ENCODE peak calls at places on chromosomes 11 and 22, in six cellular contexts. One of them, this sample, is unnamed.

GRCh38 chr11:77198440-77198849 is 70.4 kb downstream of the MYO7A start:
- DNase-seq in HuH-7.5: peak
- DNase-seq in mucosa of gallbladder: no peak
- DNase-seq in anterior cingulate cortex: no peak
- DNase-seq in stimulated activated CD4-positive, alpha-beta T cell treated with anti-CD3 and anti-CD28 coated beads, TNF-alpha, amount 100 ng/mL, for 1 hour: no peak
- DNase-seq in choroid plexus epithelial cell: peak
- DNase-seq in this sample: no peak

GRCh38 chr22:24402460-24403192 is 24.8 kb upstream of the ADORA2A start:
- DNase-seq in HuH-7.5: no peak
- DNase-seq in mucosa of gallbladder: peak
- DNase-seq in anterior cingulate cortex: no peak
- DNase-seq in stimulated activated CD4-positive, alpha-beta T cell treated with anti-CD3 and anti-CD28 coated beads, TNF-alpha, amount 100 ng/mL, for 1 hour: no peak
- DNase-seq in choroid plexus epithelial cell: peak
- DNase-seq in this sample: no peak

GRCh38 chr11:118295834-118296454 is 8.6 kb upstream of the CD3E start:
- DNase-seq in HuH-7.5: no peak
- DNase-seq in mucosa of gallbladder: peak
- DNase-seq in anterior cingulate cortex: no peak
- DNase-seq in stimulated activated CD4-positive, alpha-beta T cell treated with anti-CD3 and anti-CD28 coated beads, TNF-alpha, amount 100 ng/mL, for 1 hour: no peak
- DNase-seq in choroid plexus epithelial cell: peak
- DNase-seq in this sample: no peak

GRCh38 chr11:62280452-62280851 is 10.5 kb downstream of the SCGB2A2 start:
- DNase-seq in HuH-7.5: no peak
- DNase-seq in mucosa of gallbladder: no peak
- DNase-seq in anterior cingulate cortex: no peak
- DNase-seq in stimulated activated CD4-positive, alpha-beta T cell treated with anti-CD3 and anti-CD28 coated beads, TNF-alpha, amount 100 ng/mL, for 1 hour: no peak
- DNase-seq in choroid plexus epithelial cell: no peak
- DNase-seq in this sample: no peak

GRCh38 chr11:66970808-66971442 is 4.2 kb upstream of the C11orf86 start:
- DNase-seq in HuH-7.5: peak
- DNase-seq in mucosa of gallbladder: peak
- DNase-seq in anterior cingulate cortex: no peak
- DNase-seq in stimulated activated CD4-positive, alpha-beta T cell treated with anti-CD3 and anti-CD28 coated beads, TNF-alpha, amount 100 ng/mL, for 1 hour: no peak
- DNase-seq in choroid plexus epithelial cell: peak
- DNase-seq in this sample: peak

GRCh38 chr22:29203883-29204282 is 1.8 kb upstream of the EMID1 start:
- DNase-seq in HuH-7.5: no peak
- DNase-seq in mucosa of gallbladder: no peak
- DNase-seq in anterior cingulate cortex: no peak
- DNase-seq in stimulated activated CD4-positive, alpha-beta T cell treated with anti-CD3 and anti-CD28 coated beads, TNF-alpha, amount 100 ng/mL, for 1 hour: no peak
- DNase-seq in choroid plexus epithelial cell: no peak
- DNase-seq in this sample: no peak

GRCh38 chr11:64856382-64857227 is 12.2 kb upstream of the CDC42BPG start:
- DNase-seq in HuH-7.5: no peak
- DNase-seq in mucosa of gallbladder: no peak
- DNase-seq in anterior cingulate cortex: peak
- DNase-seq in stimulated activated CD4-positive, alpha-beta T cell treated with anti-CD3 and anti-CD28 coated beads, TNF-alpha, amount 100 ng/mL, for 1 hour: no peak
- DNase-seq in choroid plexus epithelial cell: peak
- DNase-seq in this sample: no peak

GRCh38 chr11:36362902-36363301 is 66.8 kb downstream of the PRR5L start:
- DNase-seq in HuH-7.5: no peak
- DNase-seq in mucosa of gallbladder: no peak
- DNase-seq in anterior cingulate cortex: no peak
- DNase-seq in stimulated activated CD4-positive, alpha-beta T cell treated with anti-CD3 and anti-CD28 coated beads, TNF-alpha, amount 100 ng/mL, for 1 hour: no peak
- DNase-seq in choroid plexus epithelial cell: peak
- DNase-seq in this sample: no peak

GRCh38 chr11:105701098-105701497 is 91.2 kb downstream of the GRIA4 start:
- DNase-seq in HuH-7.5: no peak
- DNase-seq in mucosa of gallbladder: no peak
- DNase-seq in anterior cingulate cortex: no peak
- DNase-seq in stimulated activated CD4-positive, alpha-beta T cell treated with anti-CD3 and anti-CD28 coated beads, TNF-alpha, amount 100 ng/mL, for 1 hour: no peak
- DNase-seq in choroid plexus epithelial cell: no peak
- DNase-seq in this sample: no peak

GRCh38 chr11:112285918-112286317 is 25.3 kb upstream of the PLET1 start:
- DNase-seq in HuH-7.5: no peak
- DNase-seq in mucosa of gallbladder: no peak
- DNase-seq in anterior cingulate cortex: no peak
- DNase-seq in stimulated activated CD4-positive, alpha-beta T cell treated with anti-CD3 and anti-CD28 coated beads, TNF-alpha, amount 100 ng/mL, for 1 hour: no peak
- DNase-seq in choroid plexus epithelial cell: peak
- DNase-seq in this sample: no peak

GRCh38 chr22:35685731-35686130 is 31.9 kb upstream of the APOL5 start:
- DNase-seq in HuH-7.5: no peak
- DNase-seq in mucosa of gallbladder: no peak
- DNase-seq in anterior cingulate cortex: no peak
- DNase-seq in stimulated activated CD4-positive, alpha-beta T cell treated with anti-CD3 and anti-CD28 coated beads, TNF-alpha, amount 100 ng/mL, for 1 hour: no peak
- DNase-seq in choroid plexus epithelial cell: no peak
- DNase-seq in this sample: no peak

GRCh38 chr11:130477646-130478203 is 29.3 kb downstream of the ADAMTS15 start:
- DNase-seq in HuH-7.5: no peak
- DNase-seq in mucosa of gallbladder: no peak
- DNase-seq in anterior cingulate cortex: no peak
- DNase-seq in stimulated activated CD4-positive, alpha-beta T cell treated with anti-CD3 and anti-CD28 coated beads, TNF-alpha, amount 100 ng/mL, for 1 hour: no peak
- DNase-seq in choroid plexus epithelial cell: peak
- DNase-seq in this sample: no peak

GRCh38 chr22:46593211-46593676 is 26.9 kb upstream of the GRAMD4 start:
- DNase-seq in HuH-7.5: no peak
- DNase-seq in mucosa of gallbladder: no peak
- DNase-seq in anterior cingulate cortex: no peak
- DNase-seq in stimulated activated CD4-positive, alpha-beta T cell treated with anti-CD3 and anti-CD28 coated beads, TNF-alpha, amount 100 ng/mL, for 1 hour: no peak
- DNase-seq in choroid plexus epithelial cell: no peak
- DNase-seq in this sample: no peak

GRCh38 chr11:12137005-12137690 is 26.8 kb downstream of the MICAL2 start:
- DNase-seq in HuH-7.5: no peak
- DNase-seq in mucosa of gallbladder: peak
- DNase-seq in anterior cingulate cortex: no peak
- DNase-seq in stimulated activated CD4-positive, alpha-beta T cell treated with anti-CD3 and anti-CD28 coated beads, TNF-alpha, amount 100 ng/mL, for 1 hour: no peak
- DNase-seq in choroid plexus epithelial cell: no peak
- DNase-seq in this sample: no peak

GRCh38 chr22:49322861-49323622 is 504.6 kb downstream of the BRD1 start:
- DNase-seq in HuH-7.5: no peak
- DNase-seq in mucosa of gallbladder: peak
- DNase-seq in anterior cingulate cortex: no peak
- DNase-seq in stimulated activated CD4-positive, alpha-beta T cell treated with anti-CD3 and anti-CD28 coated beads, TNF-alpha, amount 100 ng/mL, for 1 hour: no peak
- DNase-seq in choroid plexus epithelial cell: no peak
- DNase-seq in this sample: no peak

This sample was measured in putamen.